ENCODE peak calls at places on chromosomes 3 and 15, in eight cellular contexts. Q is stimulated activated CD4-positive, alpha-beta T cell treated with anti-CD3 and anti-CD28 coated beads, Interleukin-15, amount 100 ng/mL, for 1 hour; R is epithelial cell of esophagus; K is DMS153; W is A549; B is NCI-H345; I is GM12865; C is substantia nigra. N is an unnamed sample.

GRCh38 chr15:101434032-101434920 is 55.2 kb downstream of the PCSK6 start:
- DNase-seq in Q (no peak), R (no peak), K (no peak), W (no peak), B (no peak), I (no peak), C (no peak), N (no peak)

GRCh38 chr3:72446406-72447058 is 401.7 kb downstream of the SHQ1 start:
- DNase-seq in Q (no peak), R (peak), K (no peak), W (no peak), B (peak), I (peak), C (peak), N (peak)

GRCh38 chr15:75966073-75966472 is 46.2 kb downstream of the NRG4 start:
- DNase-seq in Q (no peak), R (peak), K (no peak), W (peak), B (no peak), I (no peak), C (no peak), N (no peak)

GRCh38 chr15:67746022-67746421 is 79.3 kb upstream of the SKOR1 start:
- DNase-seq in Q (no peak), R (peak), K (no peak), W (no peak), B (no peak), I (no peak), C (no peak), N (no peak)

GRCh38 chr3:146626384-146627122 is 21.4 kb upstream of the PLSCR5 start:
- DNase-seq in Q (no peak), R (no peak), K (peak), W (no peak), B (peak), I (no peak), C (no peak), N (no peak)

GRCh38 chr3:45599984-45600650 is 5.6 kb downstream of the LIMD1 start:
- DNase-seq in Q (no peak), R (no peak), K (no peak), W (no peak), B (no peak), I (no peak), C (no peak), N (no peak)

GRCh38 chr3:182686033-182686886 is 107.0 kb upstream of the ATP11B start:
- DNase-seq in Q (no peak), R (no peak), K (no peak), W (no peak), B (no peak), I (no peak), C (no peak), N (no peak)

GRCh38 chr3:149393355-149394165 is 16.1 kb upstream of the TM4SF1 start:
- DNase-seq in Q (no peak), R (peak), K (peak), W (peak), B (peak), I (peak), C (peak), N (peak)

GRCh38 chr15:26160343-26160742 is 297.2 kb upstream of the ATP10A start:
- DNase-seq in Q (no peak), R (no peak), K (no peak), W (no peak), B (no peak), I (no peak), C (no peak), N (no peak)

GRCh38 chr3:108096506-108097325 is 5.9 kb upstream of the CD47 start:
- DNase-seq in Q (no peak), R (peak), K (no peak), W (no peak), B (no peak), I (no peak), C (no peak), N (no peak)

GRCh38 chr15:68885070-68885469 is 45.3 kb upstream of the SPESP1 start:
- DNase-seq in Q (no peak), R (peak), K (no peak), W (no peak), B (no peak), I (no peak), C (no peak), N (no peak)

GRCh38 chr3:27686642-27687041 is 35.5 kb downstream of the EOMES start:
- DNase-seq in Q (no peak), R (no peak), K (no peak), W (no peak), B (no peak), I (no peak), C (no peak), N (no peak)

GRCh38 chr3:176850498-176850897 is 346.8 kb downstream of the TBL1XR1 start:
- DNase-seq in Q (no peak), R (no peak), K (no peak), W (no peak), B (no peak), I (no peak), C (no peak), N (no peak)

GRCh38 chr3:25426408-25426807 is 1.7 kb upstream of the RARB start:
- DNase-seq in Q (no peak), R (peak), K (no peak), W (peak), B (no peak), I (no peak), C (no peak), N (no peak)

GRCh38 chr3:69568458-69568857 is 170.8 kb upstream of the MITF start:
- DNase-seq in Q (no peak), R (no peak), K (no peak), W (no peak), B (no peak), I (no peak), C (no peak), N (no peak)

GRCh38 chr3:23283625-23284024 is 80.5 kb downstream of the UBE2E2 start:
- DNase-seq in Q (no peak), R (no peak), K (no peak), W (no peak), B (no peak), I (no peak), C (no peak), N (no peak)

GRCh38 chr3:188890572-188891270 is 281.1 kb upstream of the TPRG1 start:
- DNase-seq in Q (no peak), R (no peak), K (no peak), W (no peak), B (no peak), I (no peak), C (no peak), N (no peak)

GRCh38 chr3:195197764-195198423 is 73.1 kb downstream of the XXYLT1 start:
- DNase-seq in Q (no peak), R (peak), K (no peak), W (peak), B (no peak), I (no peak), C (no peak), N (peak)

GRCh38 chr15:35061171-35062163 is 23.6 kb downstream of the NANOGP8 start:
- DNase-seq in Q (no peak), R (peak), K (no peak), W (no peak), B (no peak), I (no peak), C (no peak), N (no peak)

GRCh38 chr3:117443014-117443413 is 733.4 kb downstream of the TUSC7 start:
- DNase-seq in Q (no peak), R (peak), K (no peak), W (no peak), B (no peak), I (no peak), C (no peak), N (no peak)

GRCh38 chr15:101152914-101153313 is 98.9 kb downstream of the CHSY1 start:
- DNase-seq in Q (no peak), R (no peak), K (no peak), W (peak), B (no peak), I (peak), C (no peak), N (no peak)

GRCh38 chr3:44128057-44128775 is 113.5 kb upstream of the TOPAZ1 start:
- DNase-seq in Q (no peak), R (no peak), K (no peak), W (no peak), B (no peak), I (no peak), C (no peak), N (no peak)

GRCh38 chr3:47604145-47604544 is 25.5 kb upstream of the CSPG5 start:
- DNase-seq in Q (no peak), R (no peak), K (no peak), W (no peak), B (no peak), I (no peak), C (no peak), N (no peak)

GRCh38 chr15:94206463-94207167 is 24.7 kb upstream of the MCTP2 start:
- DNase-seq in Q (no peak), R (peak), K (no peak), W (no peak), B (no peak), I (no peak), C (no peak), N (no peak)

GRCh38 chr15:68666120-68666811 is 87.5 kb downstream of the CORO2B start:
- DNase-seq in Q (no peak), R (no peak), K (peak), W (no peak), B (peak), I (no peak), C (no peak), N (no peak)

GRCh38 chr3:40265181-40265580 is 44.3 kb upstream of the EIF1B start:
- DNase-seq in Q (no peak), R (no peak), K (no peak), W (no peak), B (no peak), I (no peak), C (no peak), N (no peak)

GRCh38 chr3:57803647-57804081 is 47.6 kb downstream of the SLMAP start:
- DNase-seq in Q (no peak), R (peak), K (no peak), W (peak), B (no peak), I (no peak), C (no peak), N (peak)

GRCh38 chr3:43268636-43269035 is 17.7 kb upstream of the SNRK start:
- DNase-seq in Q (no peak), R (peak), K (no peak), W (no peak), B (no peak), I (no peak), C (no peak), N (no peak)

GRCh38 chr3:112531358-112531781 is 30.4 kb downstream of the ATG3 start:
- DNase-seq in Q (no peak), R (peak), K (no peak), W (peak), B (no peak), I (peak), C (no peak), N (peak)

GRCh38 chr15:68349173-68349572 is 71.6 kb downstream of the FEM1B start:
- DNase-seq in Q (no peak), R (no peak), K (no peak), W (no peak), B (no peak), I (no peak), C (no peak), N (no peak)

GRCh38 chr3:9452417-9452816 is 55.0 kb downstream of the SETD5 start:
- DNase-seq in Q (no peak), R (no peak), K (no peak), W (no peak), B (no peak), I (peak), C (no peak), N (no peak)

GRCh38 chr3:38117163-38117716 is 19.7 kb downstream of the ACAA1 start:
- DNase-seq in Q (no peak), R (peak), K (no peak), W (no peak), B (no peak), I (no peak), C (no peak), N (no peak)

GRCh38 chr15:65603134-65603533 is 7.8 kb downstream of the INTS14 start:
- DNase-seq in Q (no peak), R (peak), K (no peak), W (no peak), B (no peak), I (no peak), C (no peak), N (no peak)

GRCh38 chr3:46059432-46059831 is 32.1 kb upstream of the XCR1 start:
- DNase-seq in Q (no peak), R (no peak), K (no peak), W (no peak), B (no peak), I (peak), C (no peak), N (no peak)

GRCh38 chr15:34682673-34683072 is 72.1 kb downstream of the GJD2 start:
- DNase-seq in Q (no peak), R (peak), K (no peak), W (no peak), B (no peak), I (no peak), C (no peak), N (peak)

N was measured in dermis microvascular lymphatic vessel endothelial cell.